ENCODE peak calls at places on chromosomes 1 and 21, in four cellular contexts. One of them, this sample, is unnamed.

GRCh38 chr1:17540255-17541001 is 930 bp downstream of the ARHGEF10L start:
- DNase-seq in HT1080: no peak
- DNase-seq in activated naive CD8-positive, alpha-beta T cell treated with anti-CD3 and anti-CD28 coated beads, Interleukin-2, amount 10 ng/mL, durations not matched to agents 7 days and 5 days: no peak
- DNase-seq in H7: peak
- DNase-seq in this sample: no peak

GRCh38 chr1:176643536-176643935 is 180.6 kb downstream of the PAPPA2 start:
- DNase-seq in HT1080: peak
- DNase-seq in activated naive CD8-positive, alpha-beta T cell treated with anti-CD3 and anti-CD28 coated beads, Interleukin-2, amount 10 ng/mL, durations not matched to agents 7 days and 5 days: no peak
- DNase-seq in H7: no peak
- DNase-seq in this sample: no peak

GRCh38 chr1:57991289-57991688 is 555.2 kb downstream of the OMA1 start:
- DNase-seq in HT1080: no peak
- DNase-seq in activated naive CD8-positive, alpha-beta T cell treated with anti-CD3 and anti-CD28 coated beads, Interleukin-2, amount 10 ng/mL, durations not matched to agents 7 days and 5 days: no peak
- DNase-seq in H7: no peak
- DNase-seq in this sample: no peak

GRCh38 chr1:94951509-94952208 is 24.7 kb upstream of the CNN3 start:
- DNase-seq in HT1080: no peak
- DNase-seq in activated naive CD8-positive, alpha-beta T cell treated with anti-CD3 and anti-CD28 coated beads, Interleukin-2, amount 10 ng/mL, durations not matched to agents 7 days and 5 days: no peak
- DNase-seq in H7: no peak
- DNase-seq in this sample: no peak

GRCh38 chr1:36821386-36821785 is 212.9 kb downstream of the GRIK3 start:
- DNase-seq in HT1080: no peak
- DNase-seq in activated naive CD8-positive, alpha-beta T cell treated with anti-CD3 and anti-CD28 coated beads, Interleukin-2, amount 10 ng/mL, durations not matched to agents 7 days and 5 days: no peak
- DNase-seq in H7: no peak
- DNase-seq in this sample: no peak

GRCh38 chr1:172823534-172823933 is 164.6 kb downstream of the FASLG start:
- DNase-seq in HT1080: peak
- DNase-seq in activated naive CD8-positive, alpha-beta T cell treated with anti-CD3 and anti-CD28 coated beads, Interleukin-2, amount 10 ng/mL, durations not matched to agents 7 days and 5 days: no peak
- DNase-seq in H7: no peak
- DNase-seq in this sample: no peak

GRCh38 chr1:147641695-147642592 is 28.4 kb downstream of the ACP6 start:
- DNase-seq in HT1080: peak
- DNase-seq in activated naive CD8-positive, alpha-beta T cell treated with anti-CD3 and anti-CD28 coated beads, Interleukin-2, amount 10 ng/mL, durations not matched to agents 7 days and 5 days: no peak
- DNase-seq in H7: peak
- DNase-seq in this sample: peak

GRCh38 chr1:2986549-2987305 is 34.5 kb upstream of the ACTRT2 start:
- DNase-seq in HT1080: no peak
- DNase-seq in activated naive CD8-positive, alpha-beta T cell treated with anti-CD3 and anti-CD28 coated beads, Interleukin-2, amount 10 ng/mL, durations not matched to agents 7 days and 5 days: no peak
- DNase-seq in H7: no peak
- DNase-seq in this sample: no peak

GRCh38 chr1:43348809-43349593 is 9.8 kb upstream of the CDC20 start:
- DNase-seq in HT1080: peak
- DNase-seq in activated naive CD8-positive, alpha-beta T cell treated with anti-CD3 and anti-CD28 coated beads, Interleukin-2, amount 10 ng/mL, durations not matched to agents 7 days and 5 days: peak
- DNase-seq in H7: peak
- DNase-seq in this sample: no peak

GRCh38 chr1:16015960-16016901 is 1.6 kb downstream of the HSPB7 start:
- DNase-seq in HT1080: peak
- DNase-seq in activated naive CD8-positive, alpha-beta T cell treated with anti-CD3 and anti-CD28 coated beads, Interleukin-2, amount 10 ng/mL, durations not matched to agents 7 days and 5 days: no peak
- DNase-seq in H7: peak
- DNase-seq in this sample: no peak

GRCh38 chr21:27713159-27714109 is 746.5 kb upstream of the ADAMTS5 start:
- DNase-seq in HT1080: no peak
- DNase-seq in activated naive CD8-positive, alpha-beta T cell treated with anti-CD3 and anti-CD28 coated beads, Interleukin-2, amount 10 ng/mL, durations not matched to agents 7 days and 5 days: no peak
- DNase-seq in H7: no peak
- DNase-seq in this sample: no peak